ENCODE peak calls at places on chromosome 12, in seven cellular contexts. A is testis, B is NCI-H1092 treated with DMSO at 0.1 percent for 48 hours, O is DND-41, D is H9, N is neural crest cell, I is right cardiac atrium. H is an unnamed sample.

GRCh38 chr12:65602579-65603295 is 221.5 kb upstream of the HMGA2 start:
- DNase-seq in O (peak), I (peak), D (peak), B (no peak), N (peak), A (peak), H (peak)

GRCh38 chr12:115597157-115597712 is 680.3 kb downstream of the MED13L start:
- DNase-seq in O (peak), D (no peak), B (no peak), I (no peak), A (no peak), N (no peak), H (no peak)

GRCh38 chr12:103499571-103499970 is 3.8 kb upstream of the C12orf42 start:
- DNase-seq in O (no peak), D (no peak), B (no peak), N (no peak), I (no peak), A (no peak), H (no peak)

GRCh38 chr12:62435337-62436163 is 31.1 kb upstream of the MON2 start:
- DNase-seq in N (peak), D (peak), B (peak), I (peak), O (no peak), A (peak), H (peak)

GRCh38 chr12:33247625-33248024 is 192.0 kb downstream of the SYT10 start:
- DNase-seq in D (no peak), A (no peak), B (no peak), N (no peak), O (no peak), I (no peak), H (no peak)

GRCh38 chr12:26870491-26871419 is 37.8 kb upstream of the ITPR2 start:
- DNase-seq in N (no peak), I (peak), A (no peak), D (no peak), O (peak), B (peak), H (peak)

GRCh38 chr12:2998789-2999264 is 39.6 kb downstream of the TEAD4 start:
- DNase-seq in N (no peak), O (no peak), B (no peak), A (peak), D (peak), I (peak), H (peak)

GRCh38 chr12:63809566-63809965 is 29.9 kb downstream of the RXYLT1 start:
- DNase-seq in D (no peak), N (no peak), A (no peak), O (no peak), I (no peak), B (no peak), H (no peak)

GRCh38 chr12:105433804-105434203 is 103.3 kb downstream of the C12orf75 start:
- DNase-seq in D (no peak), I (no peak), B (no peak), O (no peak), N (no peak), A (no peak), H (no peak)

GRCh38 chr12:55697686-55698085 is 10.0 kb downstream of the ITGA7 start:
- DNase-seq in B (no peak), N (no peak), I (no peak), O (no peak), A (no peak), D (no peak), H (no peak)

GRCh38 chr12:132311201-132311915 is 18.0 kb downstream of the GALNT9 start:
- DNase-seq in O (no peak), B (no peak), N (no peak), D (no peak), I (peak), A (no peak), H (no peak)

GRCh38 chr12:93888964-93889363 is 211.8 kb downstream of the CRADD start:
- DNase-seq in I (no peak), N (no peak), D (no peak), A (no peak), O (no peak), B (no peak), H (no peak)

GRCh38 chr12:108580531-108580930 is 17.4 kb downstream of the TMEM119 start:
- DNase-seq in I (no peak), A (no peak), D (no peak), N (no peak), O (no peak), B (no peak), H (no peak)

GRCh38 chr12:77049767-77050353 is 15.5 kb downstream of the E2F7 start:
- DNase-seq in D (no peak), N (no peak), B (peak), I (no peak), A (no peak), O (peak), H (no peak)

GRCh38 chr12:104938371-104938770 is 19.7 kb downstream of the SLC41A2 start:
- DNase-seq in I (no peak), O (no peak), A (no peak), B (no peak), N (no peak), D (no peak), H (no peak)

GRCh38 chr12:119139448-119139847 is 39.3 kb upstream of the HSPB8 start:
- DNase-seq in B (no peak), A (no peak), O (no peak), I (no peak), N (no peak), D (no peak), H (no peak)

GRCh38 chr12:55051197-55051920 is 31.6 kb downstream of the NEUROD4 start:
- DNase-seq in O (no peak), A (no peak), N (no peak), I (no peak), D (peak), B (no peak), H (no peak)

GRCh38 chr12:39372929-39373328 is 70.0 kb downstream of the KIF21A start:
- DNase-seq in B (no peak), O (no peak), N (no peak), A (no peak), I (no peak), D (no peak), H (no peak)

GRCh38 chr12:106006940-106007339 is 131.8 kb downstream of the NUAK1 start:
- DNase-seq in O (no peak), A (no peak), B (no peak), N (no peak), I (no peak), D (no peak), H (no peak)

GRCh38 chr12:22539055-22539454 is 5.3 kb downstream of the C2CD5 start:
- DNase-seq in D (no peak), O (no peak), I (no peak), A (no peak), N (no peak), B (no peak), H (no peak)

GRCh38 chr12:55624056-55624455 is 12.6 kb upstream of the OR10P1 start:
- DNase-seq in N (no peak), B (no peak), D (no peak), I (no peak), O (no peak), A (no peak), H (no peak)

GRCh38 chr12:57522887-57523705 is 472 bp downstream of the MBD6 start:
- DNase-seq in D (no peak), A (peak), B (no peak), N (peak), I (peak), O (peak), H (peak)

GRCh38 chr12:28171356-28172060 is 18.7 kb upstream of the CCDC91 start:
- DNase-seq in A (no peak), I (no peak), O (no peak), N (no peak), B (no peak), D (no peak), H (no peak)

GRCh38 chr12:7588703-7589329 is 76.9 kb downstream of the APOBEC1 start:
- DNase-seq in A (peak), B (no peak), I (no peak), N (peak), O (peak), D (peak), H (peak)

GRCh38 chr12:93552427-93552826 is 20.0 kb upstream of the SOCS2 start:
- DNase-seq in O (no peak), D (no peak), A (no peak), B (no peak), I (no peak), N (no peak), H (no peak)

GRCh38 chr12:95265765-95266164 is 48.2 kb downstream of the VEZT start:
- DNase-seq in A (no peak), I (no peak), O (no peak), N (no peak), B (no peak), D (no peak), H (no peak)

GRCh38 chr12:127903146-127903545 is 363.8 kb upstream of the TMEM132C start:
- DNase-seq in O (no peak), N (no peak), D (no peak), I (no peak), B (no peak), A (no peak), H (no peak)

GRCh38 chr12:100566887-100567637 is 6.4 kb upstream of the GAS2L3 start:
- DNase-seq in O (no peak), I (no peak), A (peak), N (no peak), B (no peak), D (no peak), H (no peak)

GRCh38 chr12:19757317-19757877 is 318.1 kb downstream of the AEBP2 start:
- DNase-seq in D (no peak), A (no peak), B (peak), O (no peak), N (no peak), I (no peak), H (no peak)

GRCh38 chr12:20805921-20806320 is 4.6 kb upstream of the SLCO1B3 start:
- DNase-seq in O (no peak), N (no peak), D (no peak), I (no peak), A (no peak), B (no peak), H (no peak)